ENCODE peak calls at places on chromosomes 13 and 19, in six cellular contexts. One of them, this sample, is unnamed.

GRCh38 chr13:50995870-50996269 is 86.3 kb downstream of the RNASEH2B start:
- DNase-seq in posterior cingulate gyrus: no peak
- DNase-seq in stimulated activated naive CD4-positive, alpha-beta T cell: no peak
- DNase-seq in right cardiac atrium: no peak
- DNase-seq in HFFc6: no peak
- DNase-seq in activated CD4-positive, alpha-beta T cell treated with anti-CD3 and anti-CD28 coated beads, Interleukin-2, amount 50 U/mL, for 1 hour: no peak
- DNase-seq in this sample: no peak

GRCh38 chr19:12918253-12918652 is 840 bp downstream of the SYCE2 start:
- DNase-seq in posterior cingulate gyrus: no peak
- DNase-seq in stimulated activated naive CD4-positive, alpha-beta T cell: no peak
- DNase-seq in right cardiac atrium: no peak
- DNase-seq in HFFc6: no peak
- DNase-seq in activated CD4-positive, alpha-beta T cell treated with anti-CD3 and anti-CD28 coated beads, Interleukin-2, amount 50 U/mL, for 1 hour: no peak
- DNase-seq in this sample: no peak

GRCh38 chr19:19057720-19058119 is 6.1 kb upstream of the SLC25A42 start:
- DNase-seq in posterior cingulate gyrus: no peak
- DNase-seq in stimulated activated naive CD4-positive, alpha-beta T cell: no peak
- DNase-seq in right cardiac atrium: no peak
- DNase-seq in HFFc6: no peak
- DNase-seq in activated CD4-positive, alpha-beta T cell treated with anti-CD3 and anti-CD28 coated beads, Interleukin-2, amount 50 U/mL, for 1 hour: no peak
- DNase-seq in this sample: no peak

GRCh38 chr19:8638078-8638619 is 7.7 kb downstream of the NFILZ start:
- DNase-seq in posterior cingulate gyrus: no peak
- DNase-seq in stimulated activated naive CD4-positive, alpha-beta T cell: no peak
- DNase-seq in right cardiac atrium: peak
- DNase-seq in HFFc6: no peak
- DNase-seq in activated CD4-positive, alpha-beta T cell treated with anti-CD3 and anti-CD28 coated beads, Interleukin-2, amount 50 U/mL, for 1 hour: no peak
- DNase-seq in this sample: no peak

GRCh38 chr13:33455291-33455690 is 169.7 kb upstream of the STARD13 start:
- DNase-seq in posterior cingulate gyrus: no peak
- DNase-seq in stimulated activated naive CD4-positive, alpha-beta T cell: no peak
- DNase-seq in right cardiac atrium: no peak
- DNase-seq in HFFc6: no peak
- DNase-seq in activated CD4-positive, alpha-beta T cell treated with anti-CD3 and anti-CD28 coated beads, Interleukin-2, amount 50 U/mL, for 1 hour: no peak
- DNase-seq in this sample: no peak

GRCh38 chr13:80341098-80341701 is at the start of gene SPRY2:
- DNase-seq in posterior cingulate gyrus: peak
- DNase-seq in stimulated activated naive CD4-positive, alpha-beta T cell: peak
- DNase-seq in right cardiac atrium: peak
- DNase-seq in HFFc6: peak
- DNase-seq in activated CD4-positive, alpha-beta T cell treated with anti-CD3 and anti-CD28 coated beads, Interleukin-2, amount 50 U/mL, for 1 hour: no peak
- DNase-seq in this sample: peak

GRCh38 chr19:52734340-52734892 is 428 bp downstream of the ZNF611 start:
- DNase-seq in posterior cingulate gyrus: no peak
- DNase-seq in stimulated activated naive CD4-positive, alpha-beta T cell: no peak
- DNase-seq in right cardiac atrium: peak
- DNase-seq in HFFc6: no peak
- DNase-seq in activated CD4-positive, alpha-beta T cell treated with anti-CD3 and anti-CD28 coated beads, Interleukin-2, amount 50 U/mL, for 1 hour: no peak
- DNase-seq in this sample: no peak

GRCh38 chr19:11365557-11366117 is 8.8 kb upstream of the SWSAP1 start:
- DNase-seq in posterior cingulate gyrus: no peak
- DNase-seq in stimulated activated naive CD4-positive, alpha-beta T cell: no peak
- DNase-seq in right cardiac atrium: peak
- DNase-seq in HFFc6: no peak
- DNase-seq in activated CD4-positive, alpha-beta T cell treated with anti-CD3 and anti-CD28 coated beads, Interleukin-2, amount 50 U/mL, for 1 hour: no peak
- DNase-seq in this sample: no peak

GRCh38 chr19:34715357-34715756 is 18.7 kb upstream of the ZNF181 start:
- DNase-seq in posterior cingulate gyrus: no peak
- DNase-seq in stimulated activated naive CD4-positive, alpha-beta T cell: no peak
- DNase-seq in right cardiac atrium: no peak
- DNase-seq in HFFc6: no peak
- DNase-seq in activated CD4-positive, alpha-beta T cell treated with anti-CD3 and anti-CD28 coated beads, Interleukin-2, amount 50 U/mL, for 1 hour: no peak
- DNase-seq in this sample: no peak

GRCh38 chr13:76884167-76884566 is 2.0 kb downstream of the KCTD12 start:
- DNase-seq in posterior cingulate gyrus: no peak
- DNase-seq in stimulated activated naive CD4-positive, alpha-beta T cell: no peak
- DNase-seq in right cardiac atrium: peak
- DNase-seq in HFFc6: no peak
- DNase-seq in activated CD4-positive, alpha-beta T cell treated with anti-CD3 and anti-CD28 coated beads, Interleukin-2, amount 50 U/mL, for 1 hour: no peak
- DNase-seq in this sample: peak

GRCh38 chr13:78491978-78492377 is 111.4 kb downstream of the POU4F1 start:
- DNase-seq in posterior cingulate gyrus: no peak
- DNase-seq in stimulated activated naive CD4-positive, alpha-beta T cell: no peak
- DNase-seq in right cardiac atrium: no peak
- DNase-seq in HFFc6: no peak
- DNase-seq in activated CD4-positive, alpha-beta T cell treated with anti-CD3 and anti-CD28 coated beads, Interleukin-2, amount 50 U/mL, for 1 hour: no peak
- DNase-seq in this sample: no peak

GRCh38 chr19:54530866-54531265 is 28.2 kb downstream of the LAIR2 start:
- DNase-seq in posterior cingulate gyrus: no peak
- DNase-seq in stimulated activated naive CD4-positive, alpha-beta T cell: no peak
- DNase-seq in right cardiac atrium: no peak
- DNase-seq in HFFc6: no peak
- DNase-seq in activated CD4-positive, alpha-beta T cell treated with anti-CD3 and anti-CD28 coated beads, Interleukin-2, amount 50 U/mL, for 1 hour: no peak
- DNase-seq in this sample: no peak

This sample was measured in B cell.